ENCODE peak calls at places on chromosomes 5 and 9, in seven cellular contexts. Q is SK-N-SH, X is prostate gland, Z is A549, V is tibial nerve, H is Peyer's patch, R is GM23248. M is an unnamed sample.

GRCh38 chr9:16461851-16462250 is 408.6 kb downstream of the BNC2 start:
- DNase-seq in R (no peak), H (no peak), Z (no peak), Q (no peak), X (no peak), V (no peak), M (no peak)

GRCh38 chr5:173327948-173328895 is at the start of gene STC2:
- DNase-seq in R (peak), H (no peak), Z (peak), Q (peak), V (peak), X (peak), M (peak)

GRCh38 chr9:137429974-137430722 is 7.0 kb downstream of the NOXA1 start:
- DNase-seq in Z (no peak), V (no peak), X (no peak), H (peak), R (no peak), Q (peak), M (no peak)

GRCh38 chr5:27311544-27311943 is 273.2 kb upstream of the CDH9 start:
- DNase-seq in Q (no peak), R (peak), V (no peak), Z (no peak), X (no peak), H (no peak), M (no peak)

GRCh38 chr9:34554211-34555001 is 31.6 kb upstream of the ENHO start:
- DNase-seq in Z (no peak), X (no peak), V (no peak), R (peak), Q (peak), H (no peak), M (no peak)

GRCh38 chr5:37900692-37901091 is 60.9 kb upstream of the GDNF start:
- DNase-seq in V (peak), Z (peak), Q (peak), X (no peak), H (peak), R (peak), M (no peak)

GRCh38 chr5:138467711-138468132 is 2.4 kb downstream of the EGR1 start:
- DNase-seq in X (no peak), R (no peak), Q (peak), Z (no peak), V (peak), H (no peak), M (peak)

GRCh38 chr5:68534131-68534940 is 318.8 kb downstream of the PIK3R1 start:
- DNase-seq in V (no peak), Q (peak), R (peak), Z (no peak), X (peak), H (no peak), M (no peak)

GRCh38 chr5:172554562-172554961 is 86.5 kb upstream of the NEURL1B start:
- DNase-seq in R (no peak), H (no peak), Q (no peak), V (no peak), X (no peak), Z (no peak), M (no peak)

GRCh38 chr5:171427318-171428167 is 8.1 kb downstream of the FGF18 start:
- DNase-seq in V (no peak), H (peak), X (no peak), Z (no peak), Q (no peak), R (no peak), M (no peak)

GRCh38 chr5:106523842-106524241 is 1146.9 kb downstream of the EFNA5 start:
- DNase-seq in V (no peak), R (no peak), Z (peak), X (no peak), H (no peak), Q (no peak), M (no peak)

GRCh38 chr9:133454943-133455673 is 4.7 kb upstream of the CACFD1 start:
- DNase-seq in Z (no peak), H (no peak), R (no peak), Q (no peak), X (no peak), V (no peak), M (no peak)

GRCh38 chr5:24642022-24642421 is 2.8 kb downstream of the CDH10 start:
- DNase-seq in Z (peak), V (peak), Q (peak), R (peak), H (no peak), X (no peak), M (peak)

GRCh38 chr5:7764452-7764851 is 86.5 kb downstream of the CFAP90 start:
- DNase-seq in Q (no peak), V (no peak), Z (no peak), R (no peak), H (no peak), X (no peak), M (no peak)

GRCh38 chr9:114677418-114677817 is 4.6 kb downstream of the TEX48 start:
- DNase-seq in Z (peak), X (peak), Q (no peak), R (peak), H (no peak), V (no peak), M (peak)

GRCh38 chr5:91332267-91333044 is 50.7 kb downstream of the ARRDC3 start:
- DNase-seq in X (no peak), H (no peak), Z (peak), Q (no peak), V (no peak), R (peak), M (peak)

GRCh38 chr5:39024005-39024404 is 50.2 kb downstream of the RICTOR start:
- DNase-seq in R (no peak), X (no peak), V (no peak), Z (no peak), Q (no peak), H (no peak), M (no peak)

GRCh38 chr9:131421691-131422090 is 27.8 kb downstream of the PRRC2B start:
- DNase-seq in H (no peak), V (no peak), R (no peak), Z (no peak), Q (no peak), X (no peak), M (no peak)

GRCh38 chr5:5473224-5473623 is 50.7 kb downstream of the ICE1 start:
- DNase-seq in Z (no peak), R (peak), V (no peak), X (no peak), H (no peak), Q (no peak), M (no peak)

GRCh38 chr9:91207889-91208651 is 153.6 kb downstream of the AUH start:
- DNase-seq in X (no peak), H (no peak), Z (no peak), Q (no peak), V (no peak), R (peak), M (peak)

DNA sequence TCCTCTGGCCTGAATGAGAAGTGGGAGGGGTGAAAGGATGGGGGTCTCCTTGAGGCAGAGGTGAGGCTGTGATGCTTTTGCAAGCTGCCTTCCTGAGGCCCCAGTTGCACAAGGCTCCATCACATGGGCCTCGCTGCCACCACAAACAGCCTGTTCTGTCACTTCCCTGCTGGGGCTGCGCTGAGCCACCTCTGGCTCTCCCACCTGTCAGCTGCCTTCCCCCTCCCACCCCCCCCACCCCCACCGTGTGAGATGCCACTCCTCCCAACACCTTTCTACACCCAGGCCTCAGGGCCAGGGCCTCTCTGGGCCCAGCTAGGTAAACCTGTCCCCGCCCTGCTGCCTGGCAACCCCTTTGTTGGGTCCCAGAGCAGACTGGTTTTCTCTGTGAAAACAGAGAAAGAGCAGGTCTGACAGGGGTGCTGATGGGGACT is 4.5 kb upstream of the PDLIM4 start:
- DNase-seq in X (no peak), Q (no peak), R (no peak), H (peak), V (no peak), Z (no peak), M (no peak)
- H3K27ac ChIP-seq in X (no peak), Q (no peak), R (no peak), H (no peak), V (no peak), Z (no peak), M (no peak)

GRCh38 chr5:95920822-95921221 is 40.8 kb downstream of the ELL2 start:
- DNase-seq in Q (no peak), X (no peak), Z (no peak), R (no peak), V (no peak), H (no peak), M (no peak)
- H3K27ac ChIP-seq in Q (no peak), X (no peak), Z (no peak), R (peak), V (no peak), H (no peak), M (no peak)

GRCh38 chr5:97629281-97629680 is 446.2 kb upstream of the RIOK2 start:
- DNase-seq in Q (no peak), V (peak), Z (no peak), X (no peak), H (no peak), R (peak), M (no peak)
- H3K27ac ChIP-seq in Q (peak), V (peak), Z (no peak), X (no peak), H (no peak), R (peak), M (no peak)

DNA sequence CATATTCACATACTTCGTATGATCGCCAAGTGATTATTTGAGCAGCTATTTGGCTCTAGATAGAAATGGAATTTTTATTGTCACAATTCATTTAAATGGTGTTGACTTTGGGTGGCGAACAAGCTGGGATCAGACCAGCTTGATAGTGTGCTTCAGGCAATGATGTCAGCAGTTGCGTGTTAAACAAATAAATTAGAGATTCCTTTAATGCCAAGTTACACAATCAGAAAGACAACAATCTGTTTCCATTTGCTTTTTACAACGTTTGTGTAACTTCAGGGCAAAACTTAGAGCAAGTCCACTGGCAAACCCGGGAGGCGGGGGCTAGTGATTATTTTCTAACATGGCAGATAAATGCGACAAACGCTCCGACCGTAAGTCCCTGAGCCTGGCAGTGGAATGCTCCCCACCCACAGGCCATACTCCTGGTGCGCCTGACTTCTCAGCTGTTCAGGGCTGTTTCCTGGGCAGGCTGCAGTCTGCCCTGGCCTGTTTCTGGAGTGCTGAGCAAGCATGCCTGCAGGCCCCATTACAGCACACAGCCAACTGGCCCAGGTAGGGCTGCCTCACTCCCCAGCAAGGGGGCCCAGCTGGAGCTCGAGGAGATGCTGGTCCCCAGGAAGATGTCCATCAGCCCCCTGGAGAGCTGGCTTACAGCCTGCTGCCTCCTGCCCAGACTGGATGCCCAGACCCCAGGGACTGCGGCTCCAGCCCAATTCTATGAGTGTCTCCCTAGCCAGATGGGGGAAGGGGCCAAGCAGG is 88.7 kb downstream of the BASP1 start:
- DNase-seq in Q (no peak), Z (peak), H (no peak), V (peak), X (peak), R (peak), M (peak)
- H3K27ac ChIP-seq in Q (no peak), Z (peak), H (no peak), V (peak), X (peak), R (no peak), M (peak)

DNA sequence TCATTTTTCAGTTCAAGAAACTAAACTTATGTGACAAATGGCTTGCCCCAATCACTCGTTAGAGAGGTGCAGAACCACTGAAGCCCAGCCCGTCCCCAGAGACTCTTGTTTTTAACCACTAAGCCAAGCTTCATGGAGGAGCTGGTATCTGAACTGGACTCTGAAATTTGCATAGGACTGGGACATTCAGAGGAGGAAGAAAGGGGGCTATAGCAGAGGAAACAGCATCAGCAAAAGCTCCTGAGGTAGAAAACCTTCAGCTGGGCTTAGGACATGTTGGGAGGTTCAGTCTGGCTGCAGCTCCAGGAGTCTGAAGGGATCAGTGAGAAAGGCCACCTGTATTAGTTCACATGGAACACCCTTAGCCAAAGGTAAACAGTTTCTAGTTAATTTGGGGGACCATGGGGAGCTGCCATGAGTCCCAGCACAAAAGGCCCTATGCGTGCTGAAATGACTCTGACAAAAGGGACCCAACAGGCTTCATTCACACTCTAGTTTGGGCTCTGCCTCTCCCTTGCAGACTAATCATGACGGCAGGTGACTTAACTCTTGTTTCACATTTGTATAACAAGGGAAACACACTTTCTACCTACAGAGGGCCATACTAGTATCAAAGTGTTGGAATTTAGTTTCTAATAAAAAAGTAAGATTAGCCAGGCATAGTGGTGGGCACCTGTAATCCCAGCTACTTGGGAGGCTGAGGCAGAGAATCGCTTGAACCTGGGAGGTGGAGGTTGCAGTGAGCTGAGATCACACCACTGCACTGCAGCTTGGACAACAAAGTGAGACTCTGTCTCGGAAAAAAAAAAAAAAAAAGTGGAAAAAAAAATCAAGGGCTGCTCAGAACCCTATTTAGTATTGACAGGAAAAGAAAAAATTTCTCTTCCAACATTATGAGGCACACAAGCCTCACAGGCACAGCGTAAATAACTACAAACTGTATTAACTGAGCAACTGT is 10.2 kb downstream of the FBXO10 start:
- DNase-seq in X (no peak), V (no peak), H (peak), R (no peak), Q (no peak), Z (no peak), M (no peak)
- H3K27ac ChIP-seq in X (no peak), V (no peak), H (peak), R (no peak), Q (no peak), Z (no peak), M (no peak)

GRCh38 chr5:150535611-150536010 is 27.7 kb downstream of the NDST1 start:
- DNase-seq in H (no peak), V (no peak), R (no peak), X (no peak), Q (no peak), Z (no peak), M (no peak)
- H3K27ac ChIP-seq in H (no peak), V (peak), R (no peak), X (no peak), Q (no peak), Z (no peak), M (no peak)

M was measured in trophoblast cell.